ENCODE peak calls at places on chromosomes 7 and 10, in seven cellular contexts. One of them, this sample, is unnamed.

GRCh38 chr10:128035557-128035973 is 90.7 kb downstream of the MKI67 start:
- DNase-seq in ureter: no peak
- DNase-seq in head of caudate nucleus: peak
- DNase-seq in astrocyte of the spinal cord: no peak
- DNase-seq in GM23338: peak
- DNase-seq in naive B cell: peak
- DNase-seq in C1 segment of cervical spinal cord: peak
- DNase-seq in this sample: peak

GRCh38 chr10:21715531-21716195 is 181.6 kb downstream of the MLLT10 start:
- DNase-seq in C1 segment of cervical spinal cord: no peak
- DNase-seq in astrocyte of the spinal cord: peak
- DNase-seq in GM23338: no peak
- DNase-seq in ureter: no peak
- DNase-seq in head of caudate nucleus: no peak
- DNase-seq in naive B cell: no peak
- DNase-seq in this sample: no peak

GRCh38 chr7:8157296-8157695 is 104.7 kb downstream of the ICA1 start:
- DNase-seq in C1 segment of cervical spinal cord: no peak
- DNase-seq in GM23338: no peak
- DNase-seq in head of caudate nucleus: no peak
- DNase-seq in ureter: no peak
- DNase-seq in astrocyte of the spinal cord: no peak
- DNase-seq in naive B cell: no peak
- DNase-seq in this sample: no peak

GRCh38 chr7:50653997-50654425 is 88.8 kb upstream of the DDC start:
- DNase-seq in ureter: peak
- DNase-seq in head of caudate nucleus: peak
- DNase-seq in C1 segment of cervical spinal cord: no peak
- DNase-seq in naive B cell: no peak
- DNase-seq in astrocyte of the spinal cord: peak
- DNase-seq in GM23338: no peak
- DNase-seq in this sample: no peak

GRCh38 chr7:73973091-73973490 is 54.9 kb upstream of the ELN start:
- DNase-seq in C1 segment of cervical spinal cord: peak
- DNase-seq in GM23338: no peak
- DNase-seq in naive B cell: no peak
- DNase-seq in astrocyte of the spinal cord: no peak
- DNase-seq in head of caudate nucleus: no peak
- DNase-seq in ureter: peak
- DNase-seq in this sample: no peak

GRCh38 chr7:30308392-30308791 is 24.0 kb downstream of the ZNRF2 start:
- DNase-seq in naive B cell: no peak
- DNase-seq in astrocyte of the spinal cord: no peak
- DNase-seq in ureter: no peak
- DNase-seq in GM23338: no peak
- DNase-seq in head of caudate nucleus: no peak
- DNase-seq in C1 segment of cervical spinal cord: no peak
- DNase-seq in this sample: no peak

GRCh38 chr7:43248961-43249807 is 136.7 kb downstream of the HECW1 start:
- DNase-seq in GM23338: no peak
- DNase-seq in head of caudate nucleus: no peak
- DNase-seq in astrocyte of the spinal cord: peak
- DNase-seq in naive B cell: no peak
- DNase-seq in C1 segment of cervical spinal cord: no peak
- DNase-seq in ureter: no peak
- DNase-seq in this sample: peak

GRCh38 chr7:5278781-5279180 is 4.0 kb upstream of the SLC29A4 start:
- DNase-seq in astrocyte of the spinal cord: peak
- DNase-seq in GM23338: no peak
- DNase-seq in naive B cell: no peak
- DNase-seq in C1 segment of cervical spinal cord: no peak
- DNase-seq in head of caudate nucleus: no peak
- DNase-seq in ureter: no peak
- DNase-seq in this sample: no peak

GRCh38 chr10:114576716-114577115 is 81.4 kb downstream of the ABLIM1 start:
- DNase-seq in naive B cell: no peak
- DNase-seq in ureter: no peak
- DNase-seq in astrocyte of the spinal cord: no peak
- DNase-seq in C1 segment of cervical spinal cord: no peak
- DNase-seq in head of caudate nucleus: no peak
- DNase-seq in GM23338: no peak
- DNase-seq in this sample: no peak

GRCh38 chr10:19993714-19994343 is 177.6 kb downstream of the PLXDC2 start:
- DNase-seq in head of caudate nucleus: no peak
- DNase-seq in ureter: no peak
- DNase-seq in astrocyte of the spinal cord: no peak
- DNase-seq in naive B cell: no peak
- DNase-seq in C1 segment of cervical spinal cord: no peak
- DNase-seq in GM23338: no peak
- DNase-seq in this sample: no peak

This sample was measured in left lung.